ENCODE peak calls at places on chromosomes 6 and 20, in six cellular contexts. A is right lobe of liver, G is HFF-Myc, O is fibroblast of lung, T is choroid plexus epithelial cell, Y is osteoblast. S is an unnamed sample.
A peak's percentile ranks its signal among the peaks of the same experiment; 100 is the strongest.

GRCh38 chr6:107108201-107108890 is 7.0 kb downstream of the BEND3 start:
- DNase-seq in G (no peak), O (no peak), T (no peak), A (no peak), Y (no peak), S (peak; percentile 19)

GRCh38 chr6:43171284-43172126 is 436 bp downstream of the SRF start:
- DNase-seq in G (no peak), Y (peak; percentile 99), O (no peak), T (peak; percentile 20), A (peak; percentile 68), S (no peak)

GRCh38 chr6:47631248-47632196 is 66.9 kb upstream of the ADGRF4 start:
- DNase-seq in O (peak; percentile 66), G (peak; percentile 33), A (no peak), T (peak; percentile 67), Y (peak; percentile 62), S (peak; percentile 64)

GRCh38 chr6:30238178-30238795 is 25.1 kb upstream of the TRIM26 start:
- DNase-seq in G (no peak), T (peak; percentile 59), O (peak; percentile 28), A (no peak), Y (no peak), S (no peak)

GRCh38 chr6:44074383-44075136 is 52.7 kb downstream of the MRPL14 start:
- DNase-seq in Y (peak; percentile 100), A (peak; percentile 77), G (no peak), T (peak; percentile 81), O (peak; percentile 82), S (peak; percentile 82)

GRCh38 chr20:58433759-58434158 is 44.7 kb downstream of the VAPB start:
- DNase-seq in T (peak; percentile 81), O (peak; percentile 78), A (no peak), Y (peak; percentile 88), G (peak; percentile 16), S (peak; percentile 73)

GRCh38 chr6:129709451-129709908 is 497 bp downstream of the ARHGAP18 start:
- DNase-seq in O (peak; percentile 85), Y (no peak), G (no peak), T (peak; percentile 80), A (no peak), S (peak; percentile 58)

GRCh38 chr6:91523511-91523910 is 936.6 kb upstream of the MAP3K7 start:
- DNase-seq in G (no peak), Y (no peak), T (no peak), O (peak; percentile 1), A (no peak), S (no peak)

GRCh38 chr6:122286512-122286911 is 112.9 kb upstream of the HSF2 start:
- DNase-seq in O (peak; percentile 9), A (no peak), T (peak; percentile 25), G (no peak), Y (no peak), S (no peak)

GRCh38 chr6:145044606-145045275 is 690.6 kb downstream of the EPM2A start:
- DNase-seq in A (no peak), G (peak; percentile 56), Y (peak; percentile 73), T (peak; percentile 84), O (peak; percentile 75), S (peak; percentile 67)

GRCh38 chr6:166906376-166907044 is 49.8 kb downstream of the RNASET2 start:
- DNase-seq in T (no peak), A (no peak), Y (no peak), O (no peak), G (no peak), S (no peak)

GRCh38 chr6:159646731-159647130 is 46.3 kb downstream of the SOD2 start:
- DNase-seq in A (no peak), T (peak; percentile 51), O (peak; percentile 7), Y (no peak), G (no peak), S (peak; percentile 61)

GRCh38 chr20:47851774-47852173 is 66.5 kb upstream of the SULF2 start:
- DNase-seq in A (no peak), Y (no peak), O (no peak), G (no peak), T (no peak), S (no peak)

GRCh38 chr6:3305216-3305565 is 46.4 kb downstream of the PSMG4 start:
- DNase-seq in A (no peak), O (no peak), T (no peak), G (no peak), Y (peak; percentile 13), S (no peak)

GRCh38 chr6:127539292-127539691 is 20.2 kb upstream of the MTCL3 start:
- DNase-seq in T (peak; percentile 65), A (no peak), G (no peak), O (peak; percentile 67), Y (no peak), S (peak; percentile 39)

GRCh38 chr20:25437153-25437581 is 29.7 kb downstream of the GINS1 start:
- DNase-seq in T (peak; percentile 33), O (peak; percentile 13), A (no peak), G (no peak), Y (no peak), S (peak; percentile 13)

GRCh38 chr6:156719395-156719719 is 57.8 kb upstream of the ARID1B start:
- DNase-seq in O (no peak), A (no peak), Y (no peak), T (peak; percentile 46), G (no peak), S (peak; percentile 11)

GRCh38 chr6:12238191-12238590 is 52.0 kb upstream of the EDN1 start:
- DNase-seq in O (no peak), G (no peak), A (no peak), Y (peak; percentile 26), T (no peak), S (no peak)

GRCh38 chr6:122365775-122366403 is 33.6 kb upstream of the HSF2 start:
- DNase-seq in G (no peak), O (no peak), A (no peak), Y (no peak), T (no peak), S (no peak)

GRCh38 chr6:9647599-9647998 is 767.3 kb downstream of the TFAP2A start:
- DNase-seq in G (no peak), A (no peak), O (no peak), Y (no peak), T (peak; percentile 20), S (peak; percentile 9)

GRCh38 chr20:46767127-46767761 is 57.8 kb downstream of the SLC2A10 start:
- DNase-seq in O (peak; percentile 40), G (peak; percentile 14), T (peak; percentile 64), A (no peak), Y (peak; percentile 90), S (no peak)
- TF ChIP-seq CTCF in O (peak; percentile 64), G (peak; percentile 75), T (peak; percentile 80), A (peak; percentile 77), Y (peak; percentile 77), S (peak; percentile 69)

DNA sequence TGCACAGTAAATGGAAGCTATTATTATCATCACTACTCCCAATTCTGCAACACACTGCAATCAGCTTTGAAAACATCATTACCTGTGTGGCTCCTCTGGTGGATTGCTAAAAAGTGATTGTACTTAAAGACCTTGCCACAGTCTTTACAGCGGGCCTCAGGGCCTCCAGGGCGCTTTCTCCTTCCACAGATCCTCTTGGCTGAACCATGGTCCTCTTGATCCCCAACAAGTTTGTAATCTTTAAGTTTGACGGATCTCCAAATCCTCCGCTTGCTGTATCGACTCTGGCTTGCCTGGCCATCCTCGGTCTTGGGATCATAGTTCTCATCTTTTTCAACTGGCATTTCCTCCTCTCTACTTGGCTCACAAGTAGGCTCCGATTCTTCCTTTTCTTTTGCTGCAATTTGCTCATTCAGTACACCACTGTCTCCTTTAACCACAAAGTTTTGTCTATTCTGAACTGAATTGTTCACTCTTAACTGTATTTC is 2.0 kb downstream of the ZBTB24 start:
- DNase-seq in A (no peak), Y (no peak), T (no peak), O (no peak), G (no peak), S (no peak)
- H3K4me3 ChIP-seq in A (no peak overlapping the region), Y (no peak overlapping the region), T (no peak overlapping the region), O (no peak overlapping the region), G (peak overlapping the region; percentile 32), S (no peak overlapping the region)

GRCh38 chr20:50115041-50115512 is 2.1 kb upstream of the UBE2V1 start:
- DNase-seq in Y (no peak), A (no peak), G (no peak), O (no peak), T (no peak), S (no peak)
- TF ChIP-seq CTCF in Y (no peak), A (no peak), G (no peak), O (no peak), T (no peak), S (no peak)

GRCh38 chr6:68059261-68059660 is 575.8 kb upstream of the ADGRB3 start:
- DNase-seq in Y (no peak), G (no peak), T (no peak), A (no peak), O (no peak), S (no peak)
- H3K4me3 ChIP-seq in Y (no peak overlapping the region), G (no peak overlapping the region), T (no peak overlapping the region), A (no peak overlapping the region), O (no peak overlapping the region), S (no peak overlapping the region)

GRCh38 chr6:161922631-161923119 is 648.8 kb upstream of the AGPAT4 start:
- DNase-seq in G (peak; percentile 24), Y (no peak), A (peak; percentile 79), O (peak; percentile 87), T (peak; percentile 84), S (peak; percentile 80)
- TF ChIP-seq CTCF in G (no peak), Y (no peak), A (peak; percentile 58), O (peak; percentile 62), T (peak; percentile 60), S (peak; percentile 51)

DNA sequence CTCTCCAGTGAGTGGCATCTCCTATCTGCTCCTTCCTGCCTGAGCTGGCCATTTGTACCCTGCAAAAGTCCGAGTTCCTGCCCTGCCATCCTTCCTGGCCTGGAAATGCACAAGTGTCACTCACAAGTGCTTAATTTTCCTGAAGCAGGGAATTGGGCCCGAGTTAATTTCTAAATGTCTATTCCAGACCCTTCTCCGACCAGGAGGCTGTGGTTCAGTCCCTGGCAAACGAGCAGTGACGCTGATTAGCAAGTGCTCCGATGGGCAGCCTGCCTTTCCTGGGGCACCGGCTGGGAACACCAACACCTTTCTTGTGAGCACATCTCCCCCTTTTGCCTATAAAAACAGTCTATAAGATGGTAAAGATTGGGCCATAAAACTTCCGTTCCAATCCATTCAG is 1.7 kb downstream of the SIRPA start:
- DNase-seq in T (no peak), A (no peak), O (no peak), G (no peak), Y (no peak), S (no peak)
- H3K4me3 ChIP-seq in T (no peak overlapping the region), A (no peak overlapping the region), O (no peak overlapping the region), G (no peak overlapping the region), Y (no peak overlapping the region), S (no peak overlapping the region)

S was measured in astrocyte of the spinal cord.